ENCODE peak calls at places on chromosomes 4 and X, in six cellular contexts. Y is skeletal muscle cell; L is fibroblast of mammary gland; U is activated T-helper 1 cell treated with anti-CD3 and anti-CD28 coated beads, Interleukin-12 subunit alpha, Interleukin-12 subunit beta, Interleukin-2, Interleukin-4 antibody, amounts not matched to agents 30 ng/mL and 10 ng/mL and 1 ng/mL, durations not matched to agents 14 hours and 24 hours and 36 hours; W is NCI-H460; A is choroid plexus epithelial cell. V is an unnamed sample.

GRCh38 chr4:137968956-137969709 is 273.0 kb downstream of the SLC7A11 start:
- DNase-seq in Y (no peak), L (peak), U (no peak), W (no peak), A (no peak), V (no peak)

GRCh38 chr4:99461623-99462401 is 26.7 kb upstream of the ADH7 start:
- DNase-seq in Y (no peak), L (no peak), U (no peak), W (no peak), A (no peak), V (no peak)

GRCh38 chr4:186475202-186475601 is 80.2 kb downstream of the MTNR1A start:
- DNase-seq in Y (no peak), L (no peak), U (no peak), W (no peak), A (no peak), V (no peak)

GRCh38 chrX:68867458-68868166 is 38.8 kb downstream of the EFNB1 start:
- DNase-seq in Y (no peak), L (no peak), U (no peak), W (no peak), A (peak), V (no peak)

GRCh38 chr4:65508169-65508568 is 162.1 kb downstream of the EPHA5 start:
- DNase-seq in Y (peak), L (peak), U (no peak), W (no peak), A (peak), V (no peak)

GRCh38 chrX:131874300-131874699 is 148.8 kb upstream of the STK26 start:
- DNase-seq in Y (no peak), L (no peak), U (no peak), W (no peak), A (no peak), V (no peak)

GRCh38 chr4:170497105-170497504 is 407.3 kb upstream of the AADAT start:
- DNase-seq in Y (no peak), L (peak), U (no peak), W (peak), A (peak), V (no peak)

GRCh38 chr4:52577285-52577968 is 81.7 kb downstream of the USP46 start:
- DNase-seq in Y (no peak), L (peak), U (no peak), W (no peak), A (peak), V (no peak)

GRCh38 chr4:39548425-39549067 is 21.3 kb upstream of the UGDH start:
- DNase-seq in Y (no peak), L (no peak), U (no peak), W (no peak), A (peak), V (no peak)

GRCh38 chr4:6876440-6876839 is 33.2 kb upstream of the TBC1D14 start:
- DNase-seq in Y (no peak), L (no peak), U (no peak), W (no peak), A (no peak), V (no peak)

GRCh38 chrX:52923781-52924241 is 26.7 kb downstream of the FAM156B start:
- DNase-seq in Y (no peak), L (peak), U (no peak), W (no peak), A (peak), V (no peak)

GRCh38 chr4:62260256-62260655 is 1060.1 kb downstream of the ADGRL3 start:
- DNase-seq in Y (no peak), L (no peak), U (no peak), W (no peak), A (no peak), V (no peak)

GRCh38 chr4:138449938-138450337 is 207.8 kb upstream of the SLC7A11 start:
- DNase-seq in Y (no peak), L (no peak), U (no peak), W (no peak), A (peak), V (no peak)

GRCh38 chr4:80202784-80203553 is 5.7 kb downstream of the PRDM8 start:
- DNase-seq in Y (no peak), L (no peak), U (peak), W (no peak), A (peak), V (peak)

GRCh38 chrX:8684201-8684600 is 47.7 kb downstream of the ANOS1 start:
- DNase-seq in Y (no peak), L (no peak), U (no peak), W (no peak), A (no peak), V (no peak)

GRCh38 chr4:173270312-173271027 is 63.7 kb downstream of the HMGB2 start:
- DNase-seq in Y (no peak), L (peak), U (no peak), W (no peak), A (peak), V (no peak)

GRCh38 chr4:41061482-41062185 is 152.7 kb downstream of the APBB2 start:
- DNase-seq in Y (no peak), L (peak), U (no peak), W (no peak), A (peak), V (no peak)

GRCh38 chr4:20017439-20017838 is 234.3 kb upstream of the SLIT2 start:
- DNase-seq in Y (no peak), L (peak), U (no peak), W (no peak), A (peak), V (no peak)

GRCh38 chr4:108359130-108359709 is 190.5 kb upstream of the LEF1 start:
- DNase-seq in Y (no peak), L (no peak), U (peak), W (no peak), A (no peak), V (no peak)

GRCh38 chrX:42902513-42902912 is 124.5 kb upstream of the PPP1R2C start:
- DNase-seq in Y (no peak), L (no peak), U (no peak), W (no peak), A (no peak), V (no peak)